ENCODE peak calls at places on chromosome 20, in five cellular contexts. One of them, this sample, is unnamed.

GRCh38 chr20:58459058-58459743 is 56.0 kb downstream of the APCDD1L start:
- DNase-seq in mammary epithelial cell: no peak
- DNase-seq in mucosa of descending colon: no peak
- DNase-seq in ovary: no peak
- DNase-seq in colonic mucosa: no peak
- DNase-seq in this sample: no peak

GRCh38 chr20:33663161-33664084 is 1.3 kb downstream of the C20orf144 start:
- DNase-seq in mammary epithelial cell: peak; percentile 71
- DNase-seq in mucosa of descending colon: peak; percentile 95
- DNase-seq in ovary: peak; percentile 83
- DNase-seq in colonic mucosa: peak; percentile 86
- DNase-seq in this sample: no peak

GRCh38 chr20:24762791-24763350 is 186.2 kb upstream of the CST7 start:
- DNase-seq in mammary epithelial cell: no peak
- DNase-seq in mucosa of descending colon: no peak
- DNase-seq in ovary: no peak
- DNase-seq in colonic mucosa: no peak
- DNase-seq in this sample: no peak

GRCh38 chr20:17611540-17612286 is 41.8 kb downstream of the DSTN start:
- DNase-seq in mammary epithelial cell: peak; percentile 70
- DNase-seq in mucosa of descending colon: peak; percentile 71
- DNase-seq in ovary: peak; percentile 41
- DNase-seq in colonic mucosa: peak; percentile 67
- DNase-seq in this sample: peak; percentile 5

GRCh38 chr20:60242836-60243520 is 284.8 kb downstream of the CDH26 start:
- DNase-seq in mammary epithelial cell: peak; percentile 75
- DNase-seq in mucosa of descending colon: no peak
- DNase-seq in ovary: no peak
- DNase-seq in colonic mucosa: no peak
- DNase-seq in this sample: no peak

GRCh38 chr20:57790176-57790575 is 80.4 kb upstream of the PMEPA1 start:
- DNase-seq in mammary epithelial cell: no peak
- DNase-seq in mucosa of descending colon: no peak
- DNase-seq in ovary: peak; percentile 5
- DNase-seq in colonic mucosa: no peak
- DNase-seq in this sample: no peak

GRCh38 chr20:63547484-63548480 is at the start of gene SRMS:
- DNase-seq in mammary epithelial cell: no peak
- DNase-seq in mucosa of descending colon: no peak
- DNase-seq in ovary: no peak
- DNase-seq in colonic mucosa: no peak
- DNase-seq in this sample: no peak

GRCh38 chr20:38073307-38074010 is 39.9 kb downstream of the RPRD1B start:
- DNase-seq in mammary epithelial cell: peak; percentile 78
- DNase-seq in mucosa of descending colon: no peak
- DNase-seq in ovary: peak; percentile 55
- DNase-seq in colonic mucosa: peak; percentile 74
- DNase-seq in this sample: peak; percentile 88

GRCh38 chr20:53547664-53548239 is 45.9 kb downstream of the ZNF217 start:
- DNase-seq in mammary epithelial cell: peak; percentile 41
- DNase-seq in mucosa of descending colon: no peak
- DNase-seq in ovary: peak; percentile 34
- DNase-seq in colonic mucosa: peak; percentile 46
- DNase-seq in this sample: no peak

GRCh38 chr20:57126481-57127092 is 139.9 kb downstream of the BMP7 start:
- DNase-seq in mammary epithelial cell: peak; percentile 6
- DNase-seq in mucosa of descending colon: no peak
- DNase-seq in ovary: no peak
- DNase-seq in colonic mucosa: no peak
- DNase-seq in this sample: no peak

GRCh38 chr20:14838663-14839650 is 501.5 kb upstream of the FLRT3 start:
- DNase-seq in mammary epithelial cell: no peak
- DNase-seq in mucosa of descending colon: no peak
- DNase-seq in ovary: no peak
- DNase-seq in colonic mucosa: no peak
- DNase-seq in this sample: no peak

GRCh38 chr20:1381753-1382591 is 10.9 kb downstream of the FKBP1A start:
- DNase-seq in mammary epithelial cell: no peak
- DNase-seq in mucosa of descending colon: no peak
- DNase-seq in ovary: no peak
- DNase-seq in colonic mucosa: no peak
- DNase-seq in this sample: no peak

GRCh38 chr20:59678951-59679350 is 74.6 kb downstream of the PHACTR3 start:
- DNase-seq in mammary epithelial cell: no peak
- DNase-seq in mucosa of descending colon: no peak
- DNase-seq in ovary: no peak
- DNase-seq in colonic mucosa: no peak
- DNase-seq in this sample: no peak

GRCh38 chr20:44477151-44477550 is 1.5 kb downstream of the TTPAL start:
- DNase-seq in mammary epithelial cell: peak; percentile 63
- DNase-seq in mucosa of descending colon: no peak
- DNase-seq in ovary: no peak
- DNase-seq in colonic mucosa: no peak
- DNase-seq in this sample: no peak

GRCh38 chr20:21709535-21709904 is 4.1 kb downstream of the PAX1 start:
- DNase-seq in mammary epithelial cell: no peak
- DNase-seq in mucosa of descending colon: no peak
- DNase-seq in ovary: no peak
- DNase-seq in colonic mucosa: no peak
- DNase-seq in this sample: no peak

GRCh38 chr20:21352703-21353102 is 44.6 kb downstream of the NKX2-4 start:
- DNase-seq in mammary epithelial cell: no peak
- DNase-seq in mucosa of descending colon: no peak
- DNase-seq in ovary: no peak
- DNase-seq in colonic mucosa: no peak
- DNase-seq in this sample: no peak

GRCh38 chr20:38726849-38727601 is 2.7 kb downstream of the SLC32A1 start:
- DNase-seq in mammary epithelial cell: no peak
- DNase-seq in mucosa of descending colon: no peak
- DNase-seq in ovary: no peak
- DNase-seq in colonic mucosa: peak; percentile 30
- DNase-seq in this sample: no peak

GRCh38 chr20:62597416-62598115 is 44.7 kb upstream of the SLCO4A1 start:
- DNase-seq in mammary epithelial cell: no peak
- DNase-seq in mucosa of descending colon: peak; percentile 40
- DNase-seq in ovary: no peak
- DNase-seq in colonic mucosa: no peak
- DNase-seq in this sample: no peak

GRCh38 chr20:48422242-48422960 is 405.4 kb downstream of the PREX1 start:
- DNase-seq in mammary epithelial cell: no peak
- DNase-seq in mucosa of descending colon: no peak
- DNase-seq in ovary: no peak
- DNase-seq in colonic mucosa: no peak
- DNase-seq in this sample: no peak

GRCh38 chr20:52178691-52179090 is 12.9 kb downstream of the ZFP64 start:
- DNase-seq in mammary epithelial cell: no peak
- DNase-seq in mucosa of descending colon: no peak
- DNase-seq in ovary: no peak
- DNase-seq in colonic mucosa: no peak
- DNase-seq in this sample: no peak

GRCh38 chr20:10379761-10380160 is 54.3 kb downstream of the MKKS start:
- DNase-seq in mammary epithelial cell: no peak
- DNase-seq in mucosa of descending colon: no peak
- DNase-seq in ovary: no peak
- DNase-seq in colonic mucosa: no peak
- DNase-seq in this sample: no peak

GRCh38 chr20:48923149-48923718 is 1.7 kb downstream of the ARFGEF2 start:
- DNase-seq in mammary epithelial cell: no peak
- DNase-seq in mucosa of descending colon: no peak
- DNase-seq in ovary: no peak
- DNase-seq in colonic mucosa: no peak
- DNase-seq in this sample: no peak

GRCh38 chr20:48723308-48724264 is 104.2 kb downstream of the PREX1 start:
- DNase-seq in mammary epithelial cell: no peak
- DNase-seq in mucosa of descending colon: peak; percentile 69
- DNase-seq in ovary: no peak
- DNase-seq in colonic mucosa: no peak
- DNase-seq in this sample: peak; percentile 51

GRCh38 chr20:38804682-38805501 is 605 bp upstream of the PPP1R16B start:
- DNase-seq in mammary epithelial cell: no peak
- DNase-seq in mucosa of descending colon: peak; percentile 80
- DNase-seq in ovary: no peak
- DNase-seq in colonic mucosa: peak; percentile 27
- DNase-seq in this sample: no peak

GRCh38 chr20:11502051-11502450 is 415.6 kb upstream of the BTBD3 start:
- DNase-seq in mammary epithelial cell: no peak
- DNase-seq in mucosa of descending colon: no peak
- DNase-seq in ovary: no peak
- DNase-seq in colonic mucosa: no peak
- DNase-seq in this sample: no peak

GRCh38 chr20:44733341-44734069 is 12.2 kb upstream of the KCNK15 start:
- DNase-seq in mammary epithelial cell: peak; percentile 57
- DNase-seq in mucosa of descending colon: no peak
- DNase-seq in ovary: peak; percentile 83
- DNase-seq in colonic mucosa: peak; percentile 63
- DNase-seq in this sample: peak; percentile 84

GRCh38 chr20:48065833-48066232 is 280.6 kb upstream of the SULF2 start:
- DNase-seq in mammary epithelial cell: no peak
- DNase-seq in mucosa of descending colon: no peak
- DNase-seq in ovary: no peak
- DNase-seq in colonic mucosa: no peak
- DNase-seq in this sample: no peak

GRCh38 chr20:62825288-62825993 is 8.6 kb downstream of the COL9A3 start:
- DNase-seq in mammary epithelial cell: no peak
- DNase-seq in mucosa of descending colon: no peak
- DNase-seq in ovary: no peak
- DNase-seq in colonic mucosa: no peak
- DNase-seq in this sample: no peak

GRCh38 chr20:61608275-61609085 is 356.4 kb downstream of the CDH4 start:
- DNase-seq in mammary epithelial cell: peak; percentile 23
- DNase-seq in mucosa of descending colon: no peak
- DNase-seq in ovary: no peak
- DNase-seq in colonic mucosa: no peak
- DNase-seq in this sample: no peak

GRCh38 chr20:64145458-64146300 is 18.6 kb upstream of the MYT1 start:
- DNase-seq in mammary epithelial cell: no peak
- DNase-seq in mucosa of descending colon: no peak
- DNase-seq in ovary: no peak
- DNase-seq in colonic mucosa: no peak
- DNase-seq in this sample: no peak

GRCh38 chr20:21704408-21705385 is 767 bp upstream of the PAX1 start:
- DNase-seq in mammary epithelial cell: no peak
- DNase-seq in mucosa of descending colon: no peak
- DNase-seq in ovary: no peak
- DNase-seq in colonic mucosa: no peak
- DNase-seq in this sample: no peak

GRCh38 chr20:32482251-32483220 is 102.6 kb downstream of the NOL4L start:
- DNase-seq in mammary epithelial cell: peak; percentile 13
- DNase-seq in mucosa of descending colon: peak; percentile 78
- DNase-seq in ovary: peak; percentile 64
- DNase-seq in colonic mucosa: peak; percentile 62
- DNase-seq in this sample: no peak

GRCh38 chr20:11247943-11248475 is 574.2 kb upstream of the JAG1 start:
- DNase-seq in mammary epithelial cell: no peak
- DNase-seq in mucosa of descending colon: no peak
- DNase-seq in ovary: no peak
- DNase-seq in colonic mucosa: no peak
- DNase-seq in this sample: no peak

GRCh38 chr20:55977723-55978481 is 27.4 kb downstream of the CBLN4 start:
- DNase-seq in mammary epithelial cell: no peak
- DNase-seq in mucosa of descending colon: no peak
- DNase-seq in ovary: peak; percentile 65
- DNase-seq in colonic mucosa: no peak
- DNase-seq in this sample: peak; percentile 14

GRCh38 chr20:55978550-55978949 is 26.8 kb downstream of the CBLN4 start:
- DNase-seq in mammary epithelial cell: no peak
- DNase-seq in mucosa of descending colon: no peak
- DNase-seq in ovary: no peak
- DNase-seq in colonic mucosa: no peak
- DNase-seq in this sample: no peak

GRCh38 chr20:55974491-55975202 is 30.7 kb downstream of the CBLN4 start:
- DNase-seq in mammary epithelial cell: no peak
- DNase-seq in mucosa of descending colon: no peak
- DNase-seq in ovary: no peak
- DNase-seq in colonic mucosa: no peak
- DNase-seq in this sample: no peak
- H3K9me3 ChIP-seq in mammary epithelial cell: no peaks in the 10 kb centered on the region
- H3K9me3 ChIP-seq in mucosa of descending colon: no peaks in the 10 kb centered on the region
- H3K9me3 ChIP-seq in ovary: no peaks in the 10 kb centered on the region
- H3K9me3 ChIP-seq in colonic mucosa: no peaks in the 10 kb centered on the region
- H3K9me3 ChIP-seq in this sample: no peaks in the 10 kb centered on the region

DNA sequence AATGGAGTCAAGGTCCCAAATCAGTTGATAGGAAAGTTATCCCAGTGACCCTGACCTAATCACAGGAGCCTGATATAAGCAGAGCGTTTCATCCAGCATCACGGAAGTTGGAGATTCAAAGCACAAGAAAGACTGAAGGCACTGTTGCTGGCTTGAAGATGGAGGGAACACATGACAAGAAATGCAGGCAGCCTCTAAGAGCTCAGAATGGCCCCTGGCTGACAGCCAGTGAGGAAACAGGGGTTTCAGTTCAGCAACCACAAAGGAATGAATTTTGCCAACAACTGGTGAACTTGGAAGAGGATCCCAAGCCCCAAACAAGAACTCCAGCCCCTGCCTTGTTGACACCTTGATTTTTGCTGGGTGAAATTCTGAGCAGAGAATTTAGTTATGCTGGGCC is 778.5 kb downstream of the MAFB start:
- DNase-seq in mammary epithelial cell: no peak
- DNase-seq in mucosa of descending colon: no peak
- DNase-seq in ovary: no peak
- DNase-seq in colonic mucosa: no peak
- DNase-seq in this sample: no peak
- H3K9me3 ChIP-seq in mammary epithelial cell: no peaks in the 10 kb centered on the region
- H3K9me3 ChIP-seq in mucosa of descending colon: no peaks in the 10 kb centered on the region
- H3K9me3 ChIP-seq in ovary: no peaks in the 10 kb centered on the region
- H3K9me3 ChIP-seq in colonic mucosa: no peaks in the 10 kb centered on the region
- H3K9me3 ChIP-seq in this sample: no peaks in the 10 kb centered on the region

GRCh38 chr20:46111836-46112212 is 6.3 kb upstream of the CD40 start:
- DNase-seq in mammary epithelial cell: no peak
- DNase-seq in mucosa of descending colon: no peak
- DNase-seq in ovary: no peak
- DNase-seq in colonic mucosa: no peak
- DNase-seq in this sample: no peak
- H3K9me3 ChIP-seq in mammary epithelial cell: no peaks in the 10 kb centered on the region
- H3K9me3 ChIP-seq in mucosa of descending colon: no peaks in the 10 kb centered on the region
- H3K9me3 ChIP-seq in ovary: no peaks in the 10 kb centered on the region
- H3K9me3 ChIP-seq in colonic mucosa: no peaks in the 10 kb centered on the region
- H3K9me3 ChIP-seq in this sample: no peaks in the 10 kb centered on the region

DNA sequence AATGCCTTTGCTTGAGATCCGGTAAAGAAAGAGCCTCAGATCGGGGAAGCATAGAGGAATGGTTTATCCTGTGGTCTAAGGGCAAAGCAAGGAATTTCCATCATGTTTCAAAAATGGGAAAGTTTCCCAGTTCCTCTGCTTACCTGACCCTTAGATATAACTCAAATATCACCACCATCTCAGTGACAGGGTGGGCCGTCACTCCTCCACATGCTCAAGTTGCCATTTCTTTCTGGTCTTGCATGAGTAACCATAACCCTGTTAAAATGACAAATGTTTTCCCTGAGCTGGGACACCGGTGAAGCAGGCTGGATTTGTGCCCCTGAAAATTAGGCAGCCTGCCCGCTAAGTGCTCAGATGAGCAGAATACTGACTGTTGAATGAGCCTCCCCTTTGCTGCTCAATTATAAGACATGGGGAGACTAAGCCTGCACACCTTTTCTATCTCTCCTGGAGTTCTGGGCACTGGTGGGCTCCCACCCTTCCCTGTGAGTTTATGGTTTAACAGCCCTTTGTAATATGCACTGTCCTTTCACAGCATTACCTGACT is 161.7 kb downstream of the SLC24A3 start:
- DNase-seq in mammary epithelial cell: no peak
- DNase-seq in mucosa of descending colon: no peak
- DNase-seq in ovary: no peak
- DNase-seq in colonic mucosa: no peak
- DNase-seq in this sample: no peak
- H3K9me3 ChIP-seq in mammary epithelial cell: peaks cover 9% of the 10 kb centered on the region
- H3K9me3 ChIP-seq in mucosa of descending colon: no peaks in the 10 kb centered on the region
- H3K9me3 ChIP-seq in ovary: no peaks in the 10 kb centered on the region
- H3K9me3 ChIP-seq in colonic mucosa: no peaks in the 10 kb centered on the region
- H3K9me3 ChIP-seq in this sample: no peaks in the 10 kb centered on the region